ENCODE peak calls at places on chromosomes 3 and 15, in seven cellular contexts. Y is stimulated activated CD8-positive, alpha-beta memory T cell treated with anti-CD3 and anti-CD28 coated beads, Interleukin-15, amount 100 ng/mL, for 1 hour; J is right cardiac atrium; D is AG09309; W is stimulated activated CD4-positive, alpha-beta T cell treated with anti-CD3 and anti-CD28 coated beads, Interleukin-1b, Interleukin-23, amount 100 ng/mL, for 24 hours; E is Jurkat, Clone E6-1; A is heart left ventricle. L is an unnamed sample.

GRCh38 chr3:142649996-142650693 is 54.0 kb downstream of the PLS1 start:
- DNase-seq in J (no peak), A (no peak), E (peak), D (no peak), W (no peak), Y (no peak), L (peak)

GRCh38 chr15:75237316-75237982 is 20.7 kb upstream of the GOLGA6C start:
- DNase-seq in W (no peak), A (no peak), D (no peak), J (no peak), E (no peak), Y (no peak), L (no peak)

GRCh38 chr15:31299588-31300207 is 26.9 kb upstream of the KLF13 start:
- DNase-seq in J (peak), E (no peak), W (no peak), A (no peak), Y (no peak), D (no peak), L (no peak)

GRCh38 chr3:161314836-161315391 is 56.4 kb downstream of the SPTSSB start:
- DNase-seq in W (no peak), J (no peak), Y (no peak), D (no peak), A (no peak), E (no peak), L (no peak)

GRCh38 chr3:23479026-23479425 is 275.9 kb downstream of the UBE2E2 start:
- DNase-seq in W (no peak), J (no peak), Y (no peak), A (peak), E (peak), D (no peak), L (no peak)

GRCh38 chr3:159091936-159092335 is 290.1 kb downstream of the MFSD1 start:
- DNase-seq in J (no peak), W (no peak), E (no peak), Y (no peak), A (no peak), D (no peak), L (no peak)

GRCh38 chr15:62413786-62414185 is 248.7 kb upstream of the C2CD4B start:
- DNase-seq in J (peak), Y (no peak), W (no peak), E (no peak), A (no peak), D (no peak), L (no peak)

GRCh38 chr15:48046813-48047483 is 73.8 kb upstream of the SLC24A5 start:
- DNase-seq in W (no peak), J (no peak), E (peak), A (no peak), D (no peak), Y (no peak), L (no peak)

GRCh38 chr3:48990636-48991421 is 788 bp downstream of the P4HTM start:
- DNase-seq in W (no peak), E (no peak), A (no peak), Y (no peak), J (peak), D (no peak), L (peak)

GRCh38 chr3:14511623-14511965 is 28.5 kb downstream of the GRIP2 start:
- DNase-seq in W (no peak), D (no peak), Y (no peak), A (no peak), J (peak), E (no peak), L (no peak)

GRCh38 chr15:28984421-28985375 is 98.9 kb downstream of the APBA2 start:
- DNase-seq in E (peak), Y (no peak), A (no peak), J (no peak), W (no peak), D (no peak), L (peak)

GRCh38 chr3:2976212-2976611 is 134.0 kb downstream of the IL5RA start:
- DNase-seq in W (no peak), A (no peak), E (no peak), D (no peak), J (no peak), Y (no peak), L (no peak)

GRCh38 chr3:23004971-23005370 is 198.2 kb upstream of the UBE2E2 start:
- DNase-seq in A (no peak), J (no peak), D (no peak), W (no peak), E (no peak), Y (no peak), L (peak)

GRCh38 chr3:11567516-11568467 is 75.9 kb downstream of the VGLL4 start:
- DNase-seq in W (no peak), J (peak), D (no peak), A (no peak), E (no peak), Y (no peak), L (peak)

GRCh38 chr15:93087825-93088199 is 1.2 kb downstream of the RGMA start:
- DNase-seq in A (peak), E (peak), D (no peak), J (peak), Y (peak), W (peak), L (peak)

GRCh38 chr15:52804526-52805081 is 14.5 kb upstream of the ONECUT1 start:
- DNase-seq in E (no peak), J (no peak), W (no peak), Y (no peak), D (no peak), A (no peak), L (no peak)

GRCh38 chr15:94056314-94056713 is 175.0 kb upstream of the MCTP2 start:
- DNase-seq in E (no peak), J (no peak), Y (no peak), D (peak), W (no peak), A (no peak), L (peak)

GRCh38 chr15:27114440-27114839 is 143.5 kb downstream of the GABRG3 start:
- DNase-seq in J (no peak), A (no peak), E (no peak), D (no peak), Y (no peak), W (no peak), L (no peak)

GRCh38 chr3:46098319-46098761 is 71.1 kb upstream of the XCR1 start:
- DNase-seq in E (peak), J (peak), D (peak), A (peak), Y (no peak), W (no peak), L (peak)

GRCh38 chr3:112647122-112647521 is 6.2 kb upstream of the CCDC80 start:
- DNase-seq in W (no peak), D (peak), Y (no peak), E (no peak), J (peak), A (no peak), L (peak)

GRCh38 chr3:74535281-74535680 is 79.2 kb downstream of the CNTN3 start:
- DNase-seq in E (no peak), D (no peak), J (no peak), Y (no peak), W (no peak), A (no peak), L (no peak)

GRCh38 chr15:93467327-93467726 is 378.3 kb upstream of the RGMA start:
- DNase-seq in W (no peak), J (peak), A (peak), E (peak), D (no peak), Y (no peak), L (no peak)

GRCh38 chr15:66941231-66941711 is 124.1 kb upstream of the SMAD3 start:
- DNase-seq in A (no peak), E (no peak), Y (no peak), W (no peak), D (no peak), J (peak), L (no peak)

GRCh38 chr3:112629425-112629824 is 11.5 kb downstream of the CCDC80 start:
- DNase-seq in E (no peak), W (no peak), Y (no peak), A (peak), J (peak), D (peak), L (peak)

GRCh38 chr3:35254917-35255316 is 384.4 kb upstream of the ARPP21 start:
- DNase-seq in W (no peak), Y (no peak), E (no peak), A (no peak), D (no peak), J (no peak), L (no peak)

GRCh38 chr15:85583404-85584390 is 203.3 kb downstream of the AKAP13 start:
- DNase-seq in A (peak), Y (no peak), W (peak), J (peak), E (no peak), D (no peak), L (peak)

GRCh38 chr15:59594493-59594942 is 17.1 kb upstream of the GCNT3 start:
- DNase-seq in E (no peak), Y (no peak), A (no peak), J (no peak), W (no peak), D (peak), L (peak)

GRCh38 chr3:120145498-120146285 is 51.4 kb upstream of the GSK3B start:
- DNase-seq in D (peak), A (no peak), Y (no peak), E (no peak), J (no peak), W (peak), L (peak)

GRCh38 chr3:185188816-185189215 is 36.0 kb upstream of the C3orf70 start:
- DNase-seq in W (no peak), E (no peak), A (no peak), J (no peak), D (no peak), Y (no peak), L (no peak)

GRCh38 chr3:9732080-9732752 is 681 bp downstream of the BRPF1 start:
- DNase-seq in W (peak), A (no peak), E (no peak), J (peak), Y (no peak), D (no peak), L (no peak)

GRCh38 chr3:157088506-157089454 is 71.2 kb downstream of the CCNL1 start:
- DNase-seq in Y (peak), J (peak), W (peak), A (peak), D (peak), E (peak), L (peak)

GRCh38 chr3:190514163-190515153 is 573 bp downstream of the IL1RAP start:
- DNase-seq in D (no peak), E (no peak), Y (no peak), W (no peak), A (peak), J (peak), L (peak)

GRCh38 chr3:26365706-26366105 is 256.9 kb upstream of the LRRC3B start:
- DNase-seq in W (no peak), D (no peak), Y (no peak), E (no peak), A (no peak), J (no peak), L (no peak)

GRCh38 chr3:106341090-106341489 is 472.3 kb upstream of the CBLB start:
- DNase-seq in E (no peak), A (no peak), Y (no peak), D (no peak), W (no peak), J (no peak), L (no peak)

GRCh38 chr15:43317566-43318184 is 12.7 kb downstream of the LCMT2 start:
- DNase-seq in D (no peak), Y (no peak), A (no peak), W (no peak), E (no peak), J (no peak), L (peak)

GRCh38 chr3:159236306-159236705 is 434.5 kb downstream of the MFSD1 start:
- DNase-seq in J (no peak), D (no peak), E (no peak), A (no peak), Y (no peak), W (no peak), L (peak)

GRCh38 chr15:58522865-58523264 is 91.1 kb downstream of the LIPC start:
- DNase-seq in W (no peak), D (no peak), Y (no peak), E (no peak), A (no peak), J (no peak), L (no peak)

GRCh38 chr3:94291686-94292085 is 228.8 kb downstream of the NSUN3 start:
- DNase-seq in W (no peak), Y (no peak), E (no peak), A (no peak), J (no peak), D (no peak), L (peak)

L was measured in astrocyte of the spinal cord.